ENCODE peak calls at places on chromosomes 1 and 21, in seven cellular contexts. One of them, this sample, is unnamed. For H3K4me1, the result is how much of the 10 kb centered on the place peaks cover.

GRCh38 chr1:213973129-213973528 is 14.6 kb upstream of the PROX1 start:
- DNase-seq in ovary: no peak
- DNase-seq in A549: no peak
- DNase-seq in right lobe of liver: no peak
- DNase-seq in adrenal gland: no peak
- DNase-seq in heart left ventricle: no peak
- DNase-seq in tibial nerve: no peak
- DNase-seq in this sample: no peak

GRCh38 chr21:42013338-42013737 is 3.2 kb upstream of the ZBTB21 start:
- DNase-seq in heart left ventricle: no peak
- DNase-seq in adrenal gland: no peak
- DNase-seq in ovary: no peak
- DNase-seq in tibial nerve: no peak
- DNase-seq in right lobe of liver: no peak
- DNase-seq in A549: no peak
- DNase-seq in this sample: no peak

GRCh38 chr1:177959793-177960515 is 9.9 kb downstream of the SEC16B start:
- DNase-seq in heart left ventricle: no peak
- DNase-seq in ovary: no peak
- DNase-seq in tibial nerve: no peak
- DNase-seq in adrenal gland: peak
- DNase-seq in A549: peak
- DNase-seq in right lobe of liver: no peak
- DNase-seq in this sample: no peak

GRCh38 chr1:24911651-24912144 is 18.4 kb downstream of the RUNX3 start:
- DNase-seq in adrenal gland: no peak
- DNase-seq in ovary: no peak
- DNase-seq in A549: no peak
- DNase-seq in tibial nerve: no peak
- DNase-seq in heart left ventricle: no peak
- DNase-seq in right lobe of liver: no peak
- DNase-seq in this sample: no peak

GRCh38 chr1:24641646-24642151 is 1.4 kb upstream of the SRRM1 start:
- DNase-seq in adrenal gland: peak
- DNase-seq in right lobe of liver: peak
- DNase-seq in A549: no peak
- DNase-seq in tibial nerve: no peak
- DNase-seq in ovary: peak
- DNase-seq in heart left ventricle: peak
- DNase-seq in this sample: no peak

GRCh38 chr1:166017395-166017794 is 149.4 kb downstream of the FAM78B start:
- DNase-seq in adrenal gland: no peak
- DNase-seq in heart left ventricle: no peak
- DNase-seq in ovary: no peak
- DNase-seq in tibial nerve: no peak
- DNase-seq in right lobe of liver: no peak
- DNase-seq in A549: no peak
- DNase-seq in this sample: no peak

GRCh38 chr1:226603976-226604845 is 55.6 kb downstream of the STUM start:
- DNase-seq in tibial nerve: no peak
- DNase-seq in right lobe of liver: no peak
- DNase-seq in heart left ventricle: no peak
- DNase-seq in A549: no peak
- DNase-seq in adrenal gland: no peak
- DNase-seq in ovary: peak
- DNase-seq in this sample: no peak

GRCh38 chr1:154961497-154962237 is at the start of gene PYGO2:
- DNase-seq in adrenal gland: peak
- DNase-seq in right lobe of liver: peak
- DNase-seq in ovary: peak
- DNase-seq in heart left ventricle: peak
- DNase-seq in tibial nerve: peak
- DNase-seq in A549: peak
- DNase-seq in this sample: peak

GRCh38 chr1:154398141-154398540 is 7.0 kb upstream of the IL6R start:
- DNase-seq in tibial nerve: no peak
- DNase-seq in ovary: no peak
- DNase-seq in heart left ventricle: no peak
- DNase-seq in right lobe of liver: no peak
- DNase-seq in adrenal gland: no peak
- DNase-seq in A549: no peak
- DNase-seq in this sample: no peak

GRCh38 chr1:81493102-81493864 is 307.5 kb upstream of the ADGRL2 start:
- DNase-seq in A549: no peak
- DNase-seq in adrenal gland: no peak
- DNase-seq in ovary: no peak
- DNase-seq in heart left ventricle: no peak
- DNase-seq in right lobe of liver: no peak
- DNase-seq in tibial nerve: no peak
- DNase-seq in this sample: no peak

GRCh38 chr1:171251042-171251740 is 2.9 kb downstream of the FMO1 start:
- DNase-seq in tibial nerve: no peak
- DNase-seq in adrenal gland: peak
- DNase-seq in right lobe of liver: peak
- DNase-seq in ovary: peak
- DNase-seq in heart left ventricle: no peak
- DNase-seq in A549: no peak
- DNase-seq in this sample: peak

GRCh38 chr1:77889671-77890070 is 1.2 kb downstream of the NEXN start:
- DNase-seq in adrenal gland: no peak
- DNase-seq in ovary: no peak
- DNase-seq in right lobe of liver: no peak
- DNase-seq in tibial nerve: no peak
- DNase-seq in A549: peak
- DNase-seq in heart left ventricle: no peak
- DNase-seq in this sample: no peak

GRCh38 chr1:2801535-2802291 is at the start of gene TTC34:
- DNase-seq in adrenal gland: no peak
- DNase-seq in ovary: peak
- DNase-seq in heart left ventricle: no peak
- DNase-seq in right lobe of liver: peak
- DNase-seq in tibial nerve: no peak
- DNase-seq in A549: peak
- DNase-seq in this sample: peak

GRCh38 chr21:43343992-43344886 is 82.7 kb downstream of the SIK1 start:
- DNase-seq in tibial nerve: no peak
- DNase-seq in right lobe of liver: no peak
- DNase-seq in heart left ventricle: no peak
- DNase-seq in adrenal gland: no peak
- DNase-seq in A549: peak
- DNase-seq in ovary: peak
- DNase-seq in this sample: peak

GRCh38 chr1:87121732-87122163 is 206.9 kb upstream of the LMO4 start:
- DNase-seq in tibial nerve: no peak
- DNase-seq in A549: no peak
- DNase-seq in heart left ventricle: no peak
- DNase-seq in ovary: no peak
- DNase-seq in adrenal gland: no peak
- DNase-seq in right lobe of liver: no peak
- DNase-seq in this sample: no peak

GRCh38 chr1:33273402-33273801 is 17.1 kb downstream of the ZNF362 start:
- DNase-seq in tibial nerve: no peak
- DNase-seq in heart left ventricle: no peak
- DNase-seq in ovary: peak
- DNase-seq in A549: no peak
- DNase-seq in right lobe of liver: no peak
- DNase-seq in adrenal gland: no peak
- DNase-seq in this sample: no peak

GRCh38 chr1:26856181-26856580 is 6.8 kb upstream of the SFN start:
- DNase-seq in ovary: no peak
- DNase-seq in right lobe of liver: no peak
- DNase-seq in heart left ventricle: no peak
- DNase-seq in A549: no peak
- DNase-seq in tibial nerve: no peak
- DNase-seq in adrenal gland: no peak
- DNase-seq in this sample: no peak

GRCh38 chr1:24551290-24551859 is 4.5 kb upstream of the NCMAP start:
- DNase-seq in adrenal gland: no peak
- DNase-seq in tibial nerve: no peak
- DNase-seq in right lobe of liver: no peak
- DNase-seq in heart left ventricle: no peak
- DNase-seq in ovary: no peak
- DNase-seq in A549: no peak
- DNase-seq in this sample: peak

GRCh38 chr1:60581455-60582220 is 500.7 kb upstream of the NFIA start:
- DNase-seq in A549: no peak
- DNase-seq in right lobe of liver: no peak
- DNase-seq in adrenal gland: no peak
- DNase-seq in ovary: no peak
- DNase-seq in tibial nerve: no peak
- DNase-seq in heart left ventricle: no peak
- DNase-seq in this sample: no peak

GRCh38 chr1:173023343-173023742 is 27.4 kb downstream of the TNFSF18 start:
- DNase-seq in tibial nerve: no peak
- DNase-seq in ovary: no peak
- DNase-seq in A549: no peak
- DNase-seq in right lobe of liver: no peak
- DNase-seq in heart left ventricle: no peak
- DNase-seq in adrenal gland: no peak
- DNase-seq in this sample: no peak

GRCh38 chr1:27004471-27005165 is 8.0 kb downstream of the TENT5B start:
- DNase-seq in ovary: peak
- DNase-seq in tibial nerve: no peak
- DNase-seq in heart left ventricle: no peak
- DNase-seq in A549: no peak
- DNase-seq in right lobe of liver: no peak
- DNase-seq in adrenal gland: no peak
- DNase-seq in this sample: peak

GRCh38 chr1:16727190-16728111 is 12.9 kb upstream of the RNU1-4 start:
- DNase-seq in A549: peak
- DNase-seq in heart left ventricle: peak
- DNase-seq in ovary: peak
- DNase-seq in right lobe of liver: no peak
- DNase-seq in adrenal gland: peak
- DNase-seq in tibial nerve: peak
- DNase-seq in this sample: peak
- H3K4me3 ChIP-seq in A549: no peak
- H3K4me3 ChIP-seq in heart left ventricle: no peak
- H3K4me3 ChIP-seq in ovary: no peak
- H3K4me3 ChIP-seq in right lobe of liver: no peak
- H3K4me3 ChIP-seq in adrenal gland: no peak
- H3K4me3 ChIP-seq in tibial nerve: no peak
- H3K4me3 ChIP-seq in this sample: no peak

DNA sequence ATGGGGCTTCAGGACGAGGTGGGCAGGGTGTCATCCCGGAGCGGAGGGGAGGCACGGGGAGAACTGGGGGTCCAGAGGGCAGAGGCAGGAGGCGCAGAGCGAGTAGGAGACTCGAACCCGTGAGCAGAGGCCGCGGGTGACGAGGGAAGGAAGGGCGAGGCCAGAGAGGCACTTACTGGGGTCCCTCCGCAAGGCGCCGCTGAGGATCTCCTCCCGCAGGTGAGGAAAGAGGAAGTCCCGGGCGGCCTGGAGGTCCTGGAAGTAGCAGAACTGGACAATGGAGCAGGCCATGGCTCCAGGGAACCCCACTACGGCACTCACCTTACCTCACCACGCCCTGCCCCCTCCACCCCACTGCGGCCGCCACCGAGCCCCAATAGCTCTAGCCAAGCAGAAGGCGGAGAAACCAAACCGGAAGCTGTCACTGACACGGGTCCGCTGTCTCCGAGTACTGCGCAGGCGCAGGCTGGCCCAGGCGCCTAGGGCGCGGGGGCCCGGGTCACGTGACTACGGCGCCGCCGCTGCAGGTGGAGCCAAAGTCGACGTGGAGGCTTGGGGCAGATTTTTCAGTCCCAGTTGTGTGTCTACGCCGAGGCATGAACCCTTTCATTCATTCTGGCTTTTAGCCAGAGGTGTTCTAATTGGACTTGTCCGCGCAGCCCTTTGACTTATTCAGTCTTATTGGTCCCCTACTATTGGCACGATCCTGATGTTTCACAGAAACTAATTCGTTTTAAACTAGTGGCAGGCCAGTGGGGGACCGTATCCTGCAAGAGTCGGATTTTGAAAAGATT is at the start of gene RAB3GAP2:
- DNase-seq in A549: peak
- DNase-seq in ovary: peak
- DNase-seq in tibial nerve: peak
- DNase-seq in adrenal gland: peak
- DNase-seq in heart left ventricle: peak
- DNase-seq in right lobe of liver: peak
- DNase-seq in this sample: peak
- TF ChIP-seq POLR2A in A549: peak
- TF ChIP-seq POLR2A in ovary: peak
- TF ChIP-seq POLR2A in tibial nerve: peak
- TF ChIP-seq POLR2A in adrenal gland: peak
- TF ChIP-seq POLR2A in heart left ventricle: no peak
- TF ChIP-seq POLR2A in right lobe of liver: peak
- TF ChIP-seq POLR2A in this sample: no peak

GRCh38 chr1:36175137-36176095 is 19.5 kb downstream of the MAP7D1 start:
- DNase-seq in heart left ventricle: peak
- DNase-seq in A549: no peak
- DNase-seq in tibial nerve: no peak
- DNase-seq in ovary: no peak
- DNase-seq in right lobe of liver: no peak
- DNase-seq in adrenal gland: no peak
- DNase-seq in this sample: peak

GRCh38 chr1:36172983-36173382 is 17.0 kb downstream of the MAP7D1 start:
- DNase-seq in A549: peak
- DNase-seq in tibial nerve: no peak
- DNase-seq in right lobe of liver: no peak
- DNase-seq in ovary: no peak
- DNase-seq in adrenal gland: no peak
- DNase-seq in heart left ventricle: no peak
- DNase-seq in this sample: no peak

GRCh38 chr1:36172017-36172747 is 16.2 kb downstream of the MAP7D1 start:
- DNase-seq in heart left ventricle: no peak
- DNase-seq in right lobe of liver: no peak
- DNase-seq in A549: no peak
- DNase-seq in tibial nerve: no peak
- DNase-seq in adrenal gland: no peak
- DNase-seq in ovary: no peak
- DNase-seq in this sample: no peak

GRCh38 chr1:36176151-36176949 is 20.4 kb downstream of the MAP7D1 start:
- DNase-seq in right lobe of liver: no peak
- DNase-seq in heart left ventricle: no peak
- DNase-seq in adrenal gland: no peak
- DNase-seq in ovary: no peak
- DNase-seq in tibial nerve: no peak
- DNase-seq in A549: no peak
- DNase-seq in this sample: no peak

DNA sequence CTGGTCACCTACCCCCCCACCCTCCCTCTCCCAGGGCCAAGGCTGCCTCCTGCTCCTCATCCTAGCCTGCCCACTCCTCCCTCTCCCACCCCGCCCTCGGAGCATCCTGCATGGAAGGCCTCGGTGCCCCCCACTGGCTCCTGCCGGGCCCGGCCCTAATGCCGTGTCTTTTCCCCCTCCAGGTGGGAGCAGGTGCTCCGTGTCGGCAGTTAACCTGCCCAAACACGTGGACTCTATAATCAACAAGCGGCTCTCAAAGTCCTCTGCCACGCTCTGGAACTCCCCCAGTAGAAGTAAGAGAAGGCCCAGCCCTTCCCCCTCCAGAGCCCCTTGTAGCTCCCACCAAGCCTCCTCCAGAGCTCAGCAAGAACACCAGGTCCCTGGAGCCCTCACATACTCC is 18.8 kb downstream of the MAP7D1 start:
- DNase-seq in adrenal gland: no peak
- DNase-seq in A549: no peak
- DNase-seq in ovary: no peak
- DNase-seq in heart left ventricle: no peak
- DNase-seq in tibial nerve: no peak
- DNase-seq in right lobe of liver: no peak
- DNase-seq in this sample: no peak
- H3K4me1 ChIP-seq in adrenal gland: under half
- H3K4me1 ChIP-seq in A549: under half
- H3K4me1 ChIP-seq in ovary: under half
- H3K4me1 ChIP-seq in heart left ventricle: half or more
- H3K4me1 ChIP-seq in tibial nerve: under half
- H3K4me1 ChIP-seq in right lobe of liver: under half
- H3K4me1 ChIP-seq in this sample: under half

GRCh38 chr1:150065184-150065871 is 2.2 kb upstream of the VPS45 start:
- DNase-seq in heart left ventricle: no peak
- DNase-seq in adrenal gland: no peak
- DNase-seq in ovary: no peak
- DNase-seq in A549: no peak
- DNase-seq in tibial nerve: no peak
- DNase-seq in right lobe of liver: no peak
- DNase-seq in this sample: no peak
- H3K4me3 ChIP-seq in heart left ventricle: no peak
- H3K4me3 ChIP-seq in adrenal gland: no peak
- H3K4me3 ChIP-seq in ovary: no peak
- H3K4me3 ChIP-seq in A549: peak
- H3K4me3 ChIP-seq in tibial nerve: no peak
- H3K4me3 ChIP-seq in right lobe of liver: no peak
- H3K4me3 ChIP-seq in this sample: no peak

This sample was measured in stomach.